ENCODE peak calls at places on chromosome 5, in five cellular contexts. One of them, this sample, is unnamed.

GRCh38 chr5:111231053-111231586 is 6.9 kb downstream of the CAMK4 start:
- ATAC-seq in lung: no peak
- ATAC-seq in right cardiac atrium: no peak
- ATAC-seq in PC-3: no peak
- ATAC-seq in left lung: no peak
- ATAC-seq in this sample: no peak

GRCh38 chr5:59092758-59093157 is 509.9 kb downstream of the RAB3C start:
- ATAC-seq in lung: no peak
- ATAC-seq in right cardiac atrium: peak; percentile 49
- ATAC-seq in PC-3: no peak
- ATAC-seq in left lung: peak; percentile 56
- ATAC-seq in this sample: no peak

GRCh38 chr5:78497573-78498533 is 137.4 kb downstream of the SCAMP1 start:
- ATAC-seq in lung: no peak
- ATAC-seq in right cardiac atrium: peak; percentile 37
- ATAC-seq in PC-3: no peak
- ATAC-seq in left lung: no peak
- ATAC-seq in this sample: peak; percentile 37

GRCh38 chr5:149298163-149298562 is 26.5 kb downstream of the AFAP1L1 start:
- ATAC-seq in lung: no peak
- ATAC-seq in right cardiac atrium: no peak
- ATAC-seq in PC-3: no peak
- ATAC-seq in left lung: no peak
- ATAC-seq in this sample: no peak

GRCh38 chr5:168651654-168652053 is 72.5 kb upstream of the PANK3 start:
- ATAC-seq in lung: no peak
- ATAC-seq in right cardiac atrium: peak; percentile 73
- ATAC-seq in PC-3: peak; percentile 74
- ATAC-seq in left lung: peak; percentile 43
- ATAC-seq in this sample: peak; percentile 83

GRCh38 chr5:116358911-116359418 is 215.7 kb downstream of the SEMA6A start:
- ATAC-seq in lung: no peak
- ATAC-seq in right cardiac atrium: peak; percentile 41
- ATAC-seq in PC-3: no peak
- ATAC-seq in left lung: peak; percentile 38
- ATAC-seq in this sample: no peak

GRCh38 chr5:2577637-2578036 is 173.8 kb downstream of the IRX2 start:
- ATAC-seq in lung: no peak
- ATAC-seq in right cardiac atrium: no peak
- ATAC-seq in PC-3: no peak
- ATAC-seq in left lung: no peak
- ATAC-seq in this sample: no peak

GRCh38 chr5:80701597-80701996 is 46.8 kb upstream of the DHFR start:
- ATAC-seq in lung: no peak
- ATAC-seq in right cardiac atrium: peak; percentile 36
- ATAC-seq in PC-3: no peak
- ATAC-seq in left lung: no peak
- ATAC-seq in this sample: no peak

GRCh38 chr5:167877319-167877718 is 414.1 kb upstream of the WWC1 start:
- ATAC-seq in lung: no peak
- ATAC-seq in right cardiac atrium: no peak
- ATAC-seq in PC-3: no peak
- ATAC-seq in left lung: no peak
- ATAC-seq in this sample: no peak

GRCh38 chr5:109865636-109866035 is 175.9 kb downstream of the MAN2A1 start:
- ATAC-seq in lung: no peak
- ATAC-seq in right cardiac atrium: no peak
- ATAC-seq in PC-3: peak; percentile 80
- ATAC-seq in left lung: peak; percentile 62
- ATAC-seq in this sample: no peak

GRCh38 chr5:485943-486491 is 38.2 kb downstream of the SLC9A3 start:
- ATAC-seq in lung: no peak
- ATAC-seq in right cardiac atrium: peak; percentile 20
- ATAC-seq in PC-3: no peak
- ATAC-seq in left lung: no peak
- ATAC-seq in this sample: no peak

GRCh38 chr5:92559331-92559730 is 1021.7 kb downstream of the NR2F1-AS1 start:
- ATAC-seq in lung: no peak
- ATAC-seq in right cardiac atrium: no peak
- ATAC-seq in PC-3: no peak
- ATAC-seq in left lung: no peak
- ATAC-seq in this sample: no peak

GRCh38 chr5:112915831-112916230 is 6.2 kb downstream of the REEP5 start:
- ATAC-seq in lung: no peak
- ATAC-seq in right cardiac atrium: no peak
- ATAC-seq in PC-3: no peak
- ATAC-seq in left lung: no peak
- ATAC-seq in this sample: no peak

GRCh38 chr5:78787763-78788162 is 139.2 kb upstream of the LHFPL2 start:
- ATAC-seq in lung: no peak
- ATAC-seq in right cardiac atrium: peak; percentile 94
- ATAC-seq in PC-3: no peak
- ATAC-seq in left lung: peak; percentile 61
- ATAC-seq in this sample: peak; percentile 66

GRCh38 chr5:169788168-169788567 is 151.1 kb downstream of the DOCK2 start:
- ATAC-seq in lung: no peak
- ATAC-seq in right cardiac atrium: no peak
- ATAC-seq in PC-3: peak; percentile 62
- ATAC-seq in left lung: peak; percentile 32
- ATAC-seq in this sample: no peak

GRCh38 chr5:148186248-148187003 is 16.4 kb upstream of the SPINK6 start:
- ATAC-seq in lung: peak; percentile 83
- ATAC-seq in right cardiac atrium: peak; percentile 83
- ATAC-seq in PC-3: peak; percentile 100
- ATAC-seq in left lung: peak; percentile 97
- ATAC-seq in this sample: peak; percentile 13

GRCh38 chr5:41161271-41161670 is 52.1 kb downstream of the C6 start:
- ATAC-seq in lung: no peak
- ATAC-seq in right cardiac atrium: no peak
- ATAC-seq in PC-3: no peak
- ATAC-seq in left lung: no peak
- ATAC-seq in this sample: no peak

DNA sequence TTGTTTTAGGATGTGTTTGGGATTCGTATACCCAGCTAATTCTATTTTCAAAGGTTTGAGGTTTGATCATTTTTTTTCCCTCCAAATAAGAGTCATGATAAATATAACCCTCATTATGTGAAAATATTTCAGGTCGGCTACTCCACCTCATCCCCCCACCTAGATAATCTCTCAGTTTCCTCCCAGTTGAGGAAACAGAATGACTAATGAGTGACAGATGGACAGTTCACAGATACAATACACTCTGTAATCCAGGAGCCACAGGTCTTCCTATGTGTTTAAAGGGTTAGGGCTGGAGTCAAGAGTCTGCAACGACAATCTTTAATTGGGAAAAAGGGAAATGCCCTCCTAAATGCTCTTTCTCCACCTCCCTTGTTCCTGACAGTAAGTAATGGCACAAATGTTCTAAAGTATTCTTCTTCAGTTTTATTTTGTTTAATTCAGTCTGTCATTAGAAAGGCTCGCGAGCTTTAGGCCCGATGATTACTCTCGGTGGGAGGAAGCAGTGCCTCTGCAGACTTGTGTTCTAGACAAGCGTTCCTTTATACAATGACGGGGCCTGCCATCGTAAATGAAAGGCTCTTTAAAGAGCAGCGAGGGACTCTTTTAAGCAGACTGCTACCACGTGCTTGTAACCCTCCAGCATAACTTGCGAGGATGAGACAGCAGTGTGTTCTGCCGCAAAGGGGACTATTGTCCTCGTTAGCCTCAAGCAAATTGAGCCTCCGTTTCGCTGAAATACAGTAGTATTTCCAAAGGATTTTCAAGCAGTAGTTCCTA is 69.0 kb downstream of the MEF2C start:
- ATAC-seq in lung: no peak
- ATAC-seq in right cardiac atrium: peak; percentile 68
- ATAC-seq in PC-3: no peak
- ATAC-seq in left lung: no peak
- ATAC-seq in this sample: no peak
- H3K4me1 ChIP-seq in lung: peaks cover 20% of the 10 kb centered on the region
- H3K4me1 ChIP-seq in right cardiac atrium: peaks cover 5% of the 10 kb centered on the region
- H3K4me1 ChIP-seq in PC-3: peaks cover 11% of the 10 kb centered on the region
- H3K4me1 ChIP-seq in left lung: no peaks in the 10 kb centered on the region
- H3K4me1 ChIP-seq in this sample: peaks cover 31% of the 10 kb centered on the region

DNA sequence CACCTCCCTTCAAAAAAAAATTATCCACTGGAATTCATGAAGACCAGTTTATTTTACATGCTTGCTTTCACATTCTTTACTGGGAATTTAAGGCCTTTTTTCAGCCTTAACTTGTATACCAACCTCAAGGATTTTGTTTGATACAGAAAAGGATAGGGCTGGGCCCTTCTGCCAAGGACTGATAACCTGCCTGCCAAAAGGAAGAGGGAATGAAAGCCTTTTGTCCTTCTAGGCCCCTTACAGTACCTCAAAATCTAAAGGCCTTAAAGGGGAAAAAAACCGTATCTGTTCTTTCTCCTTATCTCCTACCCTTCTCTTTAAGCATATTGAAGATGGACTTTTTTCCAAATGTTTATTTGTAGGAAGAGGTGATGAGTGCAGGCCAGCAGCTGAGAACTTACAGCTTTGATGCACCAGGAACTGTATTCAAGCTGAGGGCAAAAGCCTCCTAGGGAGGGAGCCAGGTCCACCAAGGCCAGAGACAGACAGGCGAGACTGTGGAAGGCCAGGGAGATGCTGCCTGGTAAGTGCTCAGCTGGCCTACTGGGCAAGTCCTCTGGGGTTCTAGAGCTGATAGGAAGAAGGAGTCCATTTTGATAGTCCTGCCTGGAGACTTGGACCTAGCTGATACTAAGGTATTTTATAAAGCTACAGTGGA is 31.8 kb downstream of the FAXDC2 start:
- ATAC-seq in lung: no peak
- ATAC-seq in right cardiac atrium: peak; percentile 9
- ATAC-seq in PC-3: no peak
- ATAC-seq in left lung: no peak
- ATAC-seq in this sample: no peak
- H3K4me1 ChIP-seq in lung: no peaks in the 10 kb centered on the region
- H3K4me1 ChIP-seq in right cardiac atrium: peaks cover 3% of the 10 kb centered on the region
- H3K4me1 ChIP-seq in PC-3: no peaks in the 10 kb centered on the region
- H3K4me1 ChIP-seq in left lung: no peaks in the 10 kb centered on the region
- H3K4me1 ChIP-seq in this sample: peaks cover 16% of the 10 kb centered on the region

DNA sequence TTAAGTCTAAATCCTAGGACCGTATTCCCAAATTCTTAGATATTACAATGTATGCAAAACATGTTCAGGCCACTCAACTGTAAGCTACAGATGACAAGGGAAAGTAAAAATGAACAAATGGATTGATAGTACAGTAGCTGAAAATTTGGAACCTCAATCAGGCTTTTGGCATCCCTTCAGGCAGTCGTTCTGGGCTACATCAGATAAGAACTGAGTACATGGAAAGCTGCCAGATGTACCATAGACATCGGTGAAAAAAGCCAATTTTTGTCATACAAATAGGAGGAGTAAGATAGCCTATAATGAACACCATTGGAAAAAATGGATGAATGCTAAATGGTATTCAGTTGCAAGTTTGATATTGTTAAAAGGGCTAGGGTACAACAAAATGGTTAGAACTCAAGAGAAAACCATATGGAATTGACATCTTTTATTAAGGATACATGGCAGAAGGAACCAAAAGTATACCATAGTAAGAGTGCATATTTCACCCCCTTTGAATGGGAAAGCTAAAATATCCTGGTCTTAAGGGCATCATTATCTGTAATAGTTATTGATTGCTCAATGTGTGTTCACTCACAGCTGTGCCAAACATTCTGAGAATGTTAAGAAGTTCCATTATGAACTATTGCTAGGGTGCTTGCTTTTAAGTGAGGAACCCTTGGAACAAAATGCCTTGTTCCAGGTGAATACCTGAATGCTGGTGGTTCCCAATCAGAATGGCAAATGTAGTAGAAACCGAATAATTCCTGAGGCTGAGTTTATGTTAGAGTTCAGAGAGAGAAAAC is 86.4 kb downstream of the NR3C1 start:
- ATAC-seq in lung: no peak
- ATAC-seq in right cardiac atrium: no peak
- ATAC-seq in PC-3: no peak
- ATAC-seq in left lung: peak; percentile 62
- ATAC-seq in this sample: no peak
- H3K4me1 ChIP-seq in lung: peaks cover 40% of the 10 kb centered on the region
- H3K4me1 ChIP-seq in right cardiac atrium: peaks cover 14% of the 10 kb centered on the region
- H3K4me1 ChIP-seq in PC-3: peaks cover 59% of the 10 kb centered on the region
- H3K4me1 ChIP-seq in left lung: peaks cover 13% of the 10 kb centered on the region
- H3K4me1 ChIP-seq in this sample: peaks cover 84% of the 10 kb centered on the region

GRCh38 chr5:150302301-150303069 is at the start of gene ARSI:
- ATAC-seq in lung: no peak
- ATAC-seq in right cardiac atrium: peak; percentile 67
- ATAC-seq in PC-3: peak; percentile 81
- ATAC-seq in left lung: peak; percentile 76
- ATAC-seq in this sample: peak; percentile 67
- H3K4me1 ChIP-seq in lung: no peaks in the 10 kb centered on the region
- H3K4me1 ChIP-seq in right cardiac atrium: no peaks in the 10 kb centered on the region
- H3K4me1 ChIP-seq in PC-3: peaks cover 20% of the 10 kb centered on the region
- H3K4me1 ChIP-seq in left lung: peaks cover 12% of the 10 kb centered on the region
- H3K4me1 ChIP-seq in this sample: peaks cover 21% of the 10 kb centered on the region

DNA sequence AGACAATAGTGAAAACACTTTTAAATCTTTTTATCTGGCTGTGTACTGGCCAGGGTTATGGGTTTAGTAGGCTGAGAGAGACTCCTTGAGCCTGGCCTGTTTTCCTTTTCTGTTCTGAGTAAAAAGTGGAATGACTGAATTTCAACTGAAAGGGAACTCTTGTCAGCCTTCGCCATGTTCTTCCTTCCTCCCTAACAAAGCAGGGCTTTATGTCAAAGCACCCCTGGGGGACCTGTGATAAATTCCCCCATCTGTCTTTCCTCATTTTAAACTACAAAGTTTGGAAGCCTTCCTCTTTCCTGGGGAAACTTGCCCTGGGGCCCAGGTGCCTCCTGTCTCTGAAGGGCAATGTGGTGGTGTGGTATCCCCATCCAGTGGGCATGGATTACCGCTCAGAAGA is 29.7 kb downstream of the LARP1 start:
- ATAC-seq in lung: no peak
- ATAC-seq in right cardiac atrium: no peak
- ATAC-seq in PC-3: no peak
- ATAC-seq in left lung: no peak
- ATAC-seq in this sample: no peak
- H3K4me1 ChIP-seq in lung: peaks cover 63% of the 10 kb centered on the region
- H3K4me1 ChIP-seq in right cardiac atrium: peaks cover 55% of the 10 kb centered on the region
- H3K4me1 ChIP-seq in PC-3: no peaks in the 10 kb centered on the region
- H3K4me1 ChIP-seq in left lung: peaks cover 11% of the 10 kb centered on the region
- H3K4me1 ChIP-seq in this sample: peaks cover 54% of the 10 kb centered on the region

GRCh38 chr5:53335115-53335514 is 145.3 kb upstream of the FST start:
- ATAC-seq in lung: no peak
- ATAC-seq in right cardiac atrium: no peak
- ATAC-seq in PC-3: peak; percentile 7
- ATAC-seq in left lung: peak; percentile 80
- ATAC-seq in this sample: no peak
- H3K4me1 ChIP-seq in lung: no peaks in the 10 kb centered on the region
- H3K4me1 ChIP-seq in right cardiac atrium: no peaks in the 10 kb centered on the region
- H3K4me1 ChIP-seq in PC-3: peaks cover 63% of the 10 kb centered on the region
- H3K4me1 ChIP-seq in left lung: no peaks in the 10 kb centered on the region
- H3K4me1 ChIP-seq in this sample: no peaks in the 10 kb centered on the region

This sample was measured in gastroesophageal sphincter.